ENCODE peak calls at places on chromosomes 7 and 10, in eight cellular contexts. One of them, this sample, is unnamed.

GRCh38 chr10:17873946-17874345 is 64.8 kb downstream of the MRC1 start:
- DNase-seq in stimulated activated CD8-positive, alpha-beta memory T cell treated with anti-CD3 and anti-CD28 coated beads, Interleukin-7, amount 100 ng/mL, for 24 hours: no peak
- DNase-seq in activated T-helper 9 cell treated with anti-CD3 and anti-CD28 coated beads, Interleukin-2, amount 50 U/mL, for 16 hours: no peak
- DNase-seq in sciatic nerve: no peak
- DNase-seq in IMR-90: no peak
- DNase-seq in frontal cortex: no peak
- DNase-seq in choroid plexus epithelial cell: no peak
- DNase-seq in heart right ventricle: no peak
- DNase-seq in this sample: no peak

GRCh38 chr10:29529146-29529545 is 105.6 kb downstream of the SVIL start:
- DNase-seq in stimulated activated CD8-positive, alpha-beta memory T cell treated with anti-CD3 and anti-CD28 coated beads, Interleukin-7, amount 100 ng/mL, for 24 hours: no peak
- DNase-seq in activated T-helper 9 cell treated with anti-CD3 and anti-CD28 coated beads, Interleukin-2, amount 50 U/mL, for 16 hours: no peak
- DNase-seq in sciatic nerve: no peak
- DNase-seq in IMR-90: no peak
- DNase-seq in frontal cortex: no peak
- DNase-seq in choroid plexus epithelial cell: no peak
- DNase-seq in heart right ventricle: no peak
- DNase-seq in this sample: no peak

GRCh38 chr10:78953124-78954008 is 115.4 kb upstream of the ZMIZ1 start:
- DNase-seq in stimulated activated CD8-positive, alpha-beta memory T cell treated with anti-CD3 and anti-CD28 coated beads, Interleukin-7, amount 100 ng/mL, for 24 hours: no peak
- DNase-seq in activated T-helper 9 cell treated with anti-CD3 and anti-CD28 coated beads, Interleukin-2, amount 50 U/mL, for 16 hours: no peak
- DNase-seq in sciatic nerve: no peak
- DNase-seq in IMR-90: no peak
- DNase-seq in frontal cortex: no peak
- DNase-seq in choroid plexus epithelial cell: no peak
- DNase-seq in heart right ventricle: no peak
- DNase-seq in this sample: no peak

GRCh38 chr10:71080381-71081228 is 131.8 kb upstream of the UNC5B start:
- DNase-seq in stimulated activated CD8-positive, alpha-beta memory T cell treated with anti-CD3 and anti-CD28 coated beads, Interleukin-7, amount 100 ng/mL, for 24 hours: no peak
- DNase-seq in activated T-helper 9 cell treated with anti-CD3 and anti-CD28 coated beads, Interleukin-2, amount 50 U/mL, for 16 hours: no peak
- DNase-seq in sciatic nerve: peak; percentile 37
- DNase-seq in IMR-90: no peak
- DNase-seq in frontal cortex: no peak
- DNase-seq in choroid plexus epithelial cell: no peak
- DNase-seq in heart right ventricle: no peak
- DNase-seq in this sample: no peak

GRCh38 chr10:78263521-78263988 is 229.9 kb downstream of the RPS24 start:
- DNase-seq in stimulated activated CD8-positive, alpha-beta memory T cell treated with anti-CD3 and anti-CD28 coated beads, Interleukin-7, amount 100 ng/mL, for 24 hours: no peak
- DNase-seq in activated T-helper 9 cell treated with anti-CD3 and anti-CD28 coated beads, Interleukin-2, amount 50 U/mL, for 16 hours: no peak
- DNase-seq in sciatic nerve: no peak
- DNase-seq in IMR-90: peak; percentile 92
- DNase-seq in frontal cortex: peak; percentile 53
- DNase-seq in choroid plexus epithelial cell: no peak
- DNase-seq in heart right ventricle: no peak
- DNase-seq in this sample: no peak

GRCh38 chr10:4945706-4946348 is 17.4 kb upstream of the AKR1C1 start:
- DNase-seq in stimulated activated CD8-positive, alpha-beta memory T cell treated with anti-CD3 and anti-CD28 coated beads, Interleukin-7, amount 100 ng/mL, for 24 hours: no peak
- DNase-seq in activated T-helper 9 cell treated with anti-CD3 and anti-CD28 coated beads, Interleukin-2, amount 50 U/mL, for 16 hours: no peak
- DNase-seq in sciatic nerve: no peak
- DNase-seq in IMR-90: peak; percentile 3
- DNase-seq in frontal cortex: no peak
- DNase-seq in choroid plexus epithelial cell: no peak
- DNase-seq in heart right ventricle: no peak
- DNase-seq in this sample: no peak

GRCh38 chr7:107660381-107661080 is at the start of gene SLC26A4:
- DNase-seq in stimulated activated CD8-positive, alpha-beta memory T cell treated with anti-CD3 and anti-CD28 coated beads, Interleukin-7, amount 100 ng/mL, for 24 hours: no peak
- DNase-seq in activated T-helper 9 cell treated with anti-CD3 and anti-CD28 coated beads, Interleukin-2, amount 50 U/mL, for 16 hours: peak; percentile 5
- DNase-seq in sciatic nerve: no peak
- DNase-seq in IMR-90: no peak
- DNase-seq in frontal cortex: no peak
- DNase-seq in choroid plexus epithelial cell: no peak
- DNase-seq in heart right ventricle: peak; percentile 11
- DNase-seq in this sample: peak; percentile 19

GRCh38 chr7:153354071-153354470 is 594.5 kb downstream of the ACTR3B start:
- DNase-seq in stimulated activated CD8-positive, alpha-beta memory T cell treated with anti-CD3 and anti-CD28 coated beads, Interleukin-7, amount 100 ng/mL, for 24 hours: no peak
- DNase-seq in activated T-helper 9 cell treated with anti-CD3 and anti-CD28 coated beads, Interleukin-2, amount 50 U/mL, for 16 hours: no peak
- DNase-seq in sciatic nerve: no peak
- DNase-seq in IMR-90: no peak
- DNase-seq in frontal cortex: no peak
- DNase-seq in choroid plexus epithelial cell: no peak
- DNase-seq in heart right ventricle: no peak
- DNase-seq in this sample: no peak

GRCh38 chr7:122488241-122488640 is 183.7 kb upstream of the FEZF1 start:
- DNase-seq in stimulated activated CD8-positive, alpha-beta memory T cell treated with anti-CD3 and anti-CD28 coated beads, Interleukin-7, amount 100 ng/mL, for 24 hours: no peak
- DNase-seq in activated T-helper 9 cell treated with anti-CD3 and anti-CD28 coated beads, Interleukin-2, amount 50 U/mL, for 16 hours: no peak
- DNase-seq in sciatic nerve: no peak
- DNase-seq in IMR-90: no peak
- DNase-seq in frontal cortex: no peak
- DNase-seq in choroid plexus epithelial cell: peak; percentile 4
- DNase-seq in heart right ventricle: no peak
- DNase-seq in this sample: no peak

GRCh38 chr10:131980757-131981428 is 830 bp downstream of the BNIP3 start:
- DNase-seq in stimulated activated CD8-positive, alpha-beta memory T cell treated with anti-CD3 and anti-CD28 coated beads, Interleukin-7, amount 100 ng/mL, for 24 hours: no peak
- DNase-seq in activated T-helper 9 cell treated with anti-CD3 and anti-CD28 coated beads, Interleukin-2, amount 50 U/mL, for 16 hours: no peak
- DNase-seq in sciatic nerve: peak; percentile 57
- DNase-seq in IMR-90: no peak
- DNase-seq in frontal cortex: no peak
- DNase-seq in choroid plexus epithelial cell: peak; percentile 39
- DNase-seq in heart right ventricle: peak; percentile 33
- DNase-seq in this sample: no peak

GRCh38 chr7:142626420-142627035 is 122.7 kb upstream of the PRSS1 start:
- DNase-seq in stimulated activated CD8-positive, alpha-beta memory T cell treated with anti-CD3 and anti-CD28 coated beads, Interleukin-7, amount 100 ng/mL, for 24 hours: peak; percentile 33
- DNase-seq in activated T-helper 9 cell treated with anti-CD3 and anti-CD28 coated beads, Interleukin-2, amount 50 U/mL, for 16 hours: peak; percentile 45
- DNase-seq in sciatic nerve: peak; percentile 72
- DNase-seq in IMR-90: peak; percentile 15
- DNase-seq in frontal cortex: no peak
- DNase-seq in choroid plexus epithelial cell: peak; percentile 58
- DNase-seq in heart right ventricle: no peak
- DNase-seq in this sample: peak; percentile 50

GRCh38 chr7:151599401-151600227 is 79.9 kb upstream of the RHEB start:
- DNase-seq in stimulated activated CD8-positive, alpha-beta memory T cell treated with anti-CD3 and anti-CD28 coated beads, Interleukin-7, amount 100 ng/mL, for 24 hours: no peak
- DNase-seq in activated T-helper 9 cell treated with anti-CD3 and anti-CD28 coated beads, Interleukin-2, amount 50 U/mL, for 16 hours: no peak
- DNase-seq in sciatic nerve: no peak
- DNase-seq in IMR-90: peak; percentile 93
- DNase-seq in frontal cortex: no peak
- DNase-seq in choroid plexus epithelial cell: peak; percentile 96
- DNase-seq in heart right ventricle: no peak
- DNase-seq in this sample: no peak

GRCh38 chr7:18320971-18321567 is 174.5 kb upstream of the HDAC9 start:
- DNase-seq in stimulated activated CD8-positive, alpha-beta memory T cell treated with anti-CD3 and anti-CD28 coated beads, Interleukin-7, amount 100 ng/mL, for 24 hours: no peak
- DNase-seq in activated T-helper 9 cell treated with anti-CD3 and anti-CD28 coated beads, Interleukin-2, amount 50 U/mL, for 16 hours: no peak
- DNase-seq in sciatic nerve: no peak
- DNase-seq in IMR-90: peak; percentile 58
- DNase-seq in frontal cortex: no peak
- DNase-seq in choroid plexus epithelial cell: peak; percentile 76
- DNase-seq in heart right ventricle: no peak
- DNase-seq in this sample: no peak

GRCh38 chr10:74329873-74330272 is 178.9 kb downstream of the ADK start:
- DNase-seq in stimulated activated CD8-positive, alpha-beta memory T cell treated with anti-CD3 and anti-CD28 coated beads, Interleukin-7, amount 100 ng/mL, for 24 hours: no peak
- DNase-seq in activated T-helper 9 cell treated with anti-CD3 and anti-CD28 coated beads, Interleukin-2, amount 50 U/mL, for 16 hours: no peak
- DNase-seq in sciatic nerve: no peak
- DNase-seq in IMR-90: peak; percentile 49
- DNase-seq in frontal cortex: no peak
- DNase-seq in choroid plexus epithelial cell: no peak
- DNase-seq in heart right ventricle: no peak
- DNase-seq in this sample: no peak

GRCh38 chr10:8600192-8600591 is 545.7 kb downstream of the GATA3 start:
- DNase-seq in stimulated activated CD8-positive, alpha-beta memory T cell treated with anti-CD3 and anti-CD28 coated beads, Interleukin-7, amount 100 ng/mL, for 24 hours: no peak
- DNase-seq in activated T-helper 9 cell treated with anti-CD3 and anti-CD28 coated beads, Interleukin-2, amount 50 U/mL, for 16 hours: no peak
- DNase-seq in sciatic nerve: no peak
- DNase-seq in IMR-90: no peak
- DNase-seq in frontal cortex: no peak
- DNase-seq in choroid plexus epithelial cell: no peak
- DNase-seq in heart right ventricle: no peak
- DNase-seq in this sample: no peak

GRCh38 chr10:77846718-77847311 is 79.7 kb downstream of the DLG5 start:
- DNase-seq in stimulated activated CD8-positive, alpha-beta memory T cell treated with anti-CD3 and anti-CD28 coated beads, Interleukin-7, amount 100 ng/mL, for 24 hours: peak; percentile 41
- DNase-seq in activated T-helper 9 cell treated with anti-CD3 and anti-CD28 coated beads, Interleukin-2, amount 50 U/mL, for 16 hours: peak; percentile 38
- DNase-seq in sciatic nerve: peak; percentile 89
- DNase-seq in IMR-90: peak; percentile 66
- DNase-seq in frontal cortex: peak; percentile 65
- DNase-seq in choroid plexus epithelial cell: peak; percentile 79
- DNase-seq in heart right ventricle: peak; percentile 81
- DNase-seq in this sample: peak; percentile 81